ENCODE peak calls at places on chromosomes 6 and 20, in seven cellular contexts. G is HCT116, Q is GM23248, P is OCI-LY7, Y is MM.1S, A is SK-N-SH, R is neural progenitor cell. B is an unnamed sample.

GRCh38 chr20:44690781-44691423 is 24.3 kb upstream of the CCN5 start:
- DNase-seq in G (no peak), Q (peak), P (no peak), Y (no peak), A (no peak), R (no peak), B (no peak)

GRCh38 chr6:150729188-150729748 is 129.6 kb downstream of the PLEKHG1 start:
- DNase-seq in G (no peak), Q (no peak), P (no peak), Y (no peak), A (no peak), R (no peak), B (no peak)

GRCh38 chr6:14924126-14925024 is 321.5 kb upstream of the JARID2 start:
- DNase-seq in G (no peak), Q (peak), P (no peak), Y (no peak), A (no peak), R (peak), B (no peak)

GRCh38 chr20:56631990-56632327 is 2.9 kb downstream of the TFAP2C start:
- DNase-seq in G (no peak), Q (peak), P (no peak), Y (no peak), A (no peak), R (no peak), B (no peak)

GRCh38 chr20:5150226-5151076 is 23.6 kb downstream of the CDS2 start:
- DNase-seq in G (no peak), Q (peak), P (no peak), Y (no peak), A (no peak), R (no peak), B (peak)

GRCh38 chr6:84635081-84635745 is 129.2 kb downstream of the TBX18 start:
- DNase-seq in G (no peak), Q (peak), P (no peak), Y (no peak), A (no peak), R (no peak), B (no peak)

GRCh38 chr6:133983099-133983939 is 30.3 kb downstream of the TBPL1 start:
- DNase-seq in G (no peak), Q (no peak), P (no peak), Y (no peak), A (no peak), R (peak), B (peak)

GRCh38 chr6:606829-607379 is 50.0 kb downstream of the HUS1B start:
- DNase-seq in G (no peak), Q (no peak), P (no peak), Y (no peak), A (no peak), R (no peak), B (no peak)

GRCh38 chr6:165729307-165729936 is 66.4 kb upstream of the PDE10A start:
- DNase-seq in G (peak), Q (peak), P (peak), Y (peak), A (peak), R (peak), B (peak)

GRCh38 chr6:23415819-23416427 is 710.1 kb upstream of the NRSN1 start:
- DNase-seq in G (no peak), Q (no peak), P (no peak), Y (peak), A (no peak), R (no peak), B (no peak)

GRCh38 chr20:10060223-10060622 is 25.4 kb downstream of the ANKEF1 start:
- DNase-seq in G (no peak), Q (no peak), P (peak), Y (peak), A (peak), R (no peak), B (no peak)

GRCh38 chr6:130178692-130179091 is 44.1 kb downstream of the SAMD3 start:
- DNase-seq in G (peak), Q (peak), P (no peak), Y (no peak), A (no peak), R (no peak), B (peak)

GRCh38 chr20:39829255-39829654 is 859.8 kb downstream of the MAFB start:
- DNase-seq in G (no peak), Q (peak), P (no peak), Y (peak), A (no peak), R (peak), B (no peak)

GRCh38 chr20:57704245-57704644 is 5.6 kb downstream of the PMEPA1 start:
- DNase-seq in G (no peak), Q (no peak), P (no peak), Y (no peak), A (no peak), R (no peak), B (no peak)

GRCh38 chr20:14720251-14720650 is 382.8 kb upstream of the FLRT3 start:
- DNase-seq in G (no peak), Q (no peak), P (no peak), Y (no peak), A (no peak), R (no peak), B (peak)

GRCh38 chr6:138948028-138948427 is 40.0 kb downstream of the REPS1 start:
- DNase-seq in G (no peak), Q (no peak), P (no peak), Y (no peak), A (no peak), R (no peak), B (peak)

GRCh38 chr6:96116674-96117073 is 100.9 kb downstream of the FUT9 start:
- DNase-seq in G (no peak), Q (no peak), P (peak), Y (no peak), A (no peak), R (peak), B (no peak)

GRCh38 chr6:138036111-138036510 is 71.1 kb downstream of the PERP start:
- DNase-seq in G (peak), Q (no peak), P (no peak), Y (no peak), A (no peak), R (no peak), B (peak)

GRCh38 chr6:107786179-107786578 is 37.9 kb downstream of the SCML4 start:
- DNase-seq in G (no peak), Q (no peak), P (no peak), Y (no peak), A (no peak), R (no peak), B (no peak)

GRCh38 chr6:66664112-66664511 is 957.1 kb upstream of the EYS start:
- DNase-seq in G (no peak), Q (no peak), P (no peak), Y (no peak), A (no peak), R (no peak), B (no peak)

GRCh38 chr6:69487688-69488087 is 309.1 kb downstream of the LMBRD1 start:
- DNase-seq in G (no peak), Q (no peak), P (peak), Y (peak), A (no peak), R (peak), B (peak)
- TF ChIP-seq EZH2phosphoT487 in G (no peak), Q (no peak), P (no peak), Y (no peak), A (no peak), R (no peak), B (no peak)

GRCh38 chr20:47187450-47188195 is 168.9 kb downstream of the ZMYND8 start:
- DNase-seq in G (no peak), Q (no peak), P (no peak), Y (peak), A (no peak), R (no peak), B (no peak)

GRCh38 chr20:47191074-47191673 is 165.3 kb downstream of the ZMYND8 start:
- DNase-seq in G (no peak), Q (peak), P (no peak), Y (no peak), A (no peak), R (no peak), B (peak)

GRCh38 chr20:47189060-47189459 is 167.4 kb downstream of the ZMYND8 start:
- DNase-seq in G (no peak), Q (no peak), P (no peak), Y (no peak), A (no peak), R (no peak), B (no peak)

DNA sequence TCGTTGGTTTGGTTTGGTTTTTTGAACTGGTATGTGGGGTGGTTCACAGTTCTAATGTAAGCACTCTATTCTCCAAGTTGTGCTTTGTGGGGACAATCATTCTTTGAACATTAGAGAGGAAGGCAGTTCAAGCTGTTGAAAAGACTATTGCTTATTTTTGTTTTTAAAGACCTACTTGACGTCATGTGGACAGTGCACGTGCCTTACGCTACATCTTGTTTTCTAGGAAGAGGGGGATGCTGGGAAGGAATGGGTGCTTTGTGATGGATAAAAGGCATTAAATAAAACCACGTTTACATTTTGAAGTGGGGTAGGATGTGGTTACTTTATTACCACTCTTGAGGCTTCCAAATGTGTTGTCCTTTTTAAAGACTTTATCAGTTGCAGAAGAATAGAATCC is 168.0 kb downstream of the ZMYND8 start:
- DNase-seq in G (no peak), Q (no peak), P (no peak), Y (no peak), A (no peak), R (no peak), B (no peak)
- TF ChIP-seq EZH2phosphoT487 in G (no peak), Q (no peak), P (no peak), Y (no peak), A (no peak), R (no peak), B (no peak)

GRCh38 chr20:32636821-32637220 is 36.9 kb downstream of the C20orf203 start:
- DNase-seq in G (no peak), Q (no peak), P (no peak), Y (no peak), A (no peak), R (no peak), B (no peak)

GRCh38 chr20:32637311-32637710 is 36.4 kb downstream of the C20orf203 start:
- DNase-seq in G (no peak), Q (no peak), P (no peak), Y (no peak), A (no peak), R (no peak), B (no peak)

GRCh38 chr20:32637738-32638137 is 36.0 kb downstream of the C20orf203 start:
- DNase-seq in G (no peak), Q (no peak), P (no peak), Y (no peak), A (no peak), R (no peak), B (no peak)

GRCh38 chr20:32639284-32639683 is 34.5 kb downstream of the C20orf203 start:
- DNase-seq in G (no peak), Q (no peak), P (no peak), Y (no peak), A (no peak), R (no peak), B (no peak)

GRCh38 chr20:32638848-32639247 is 34.9 kb downstream of the C20orf203 start:
- DNase-seq in G (no peak), Q (peak), P (no peak), Y (no peak), A (peak), R (peak), B (no peak)
- TF ChIP-seq EZH2phosphoT487 in G (no peak), Q (no peak), P (no peak), Y (no peak), A (no peak), R (no peak), B (no peak)

DNA sequence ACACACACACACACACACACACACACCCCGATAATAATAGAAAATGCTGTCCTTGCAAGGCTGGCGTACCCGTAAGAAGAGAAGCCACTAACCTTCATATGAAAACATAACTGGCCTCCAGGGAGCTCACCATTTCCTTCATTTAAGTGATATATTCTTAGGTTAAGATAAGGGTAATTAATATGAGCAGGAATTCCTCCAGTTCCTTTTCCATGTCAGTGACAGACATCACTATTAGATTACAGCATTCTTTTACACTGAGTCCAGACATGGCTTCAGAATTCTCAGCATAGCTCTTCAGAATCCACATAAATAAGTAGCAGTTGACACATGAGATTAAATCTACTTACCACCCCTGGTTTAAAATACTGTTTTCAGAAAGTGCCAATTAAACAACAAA is 121.9 kb downstream of the SIM1 start:
- DNase-seq in G (no peak), Q (peak), P (no peak), Y (no peak), A (no peak), R (no peak), B (no peak)
- TF ChIP-seq EZH2phosphoT487 in G (no peak), Q (no peak), P (no peak), Y (no peak), A (no peak), R (no peak), B (no peak)

GRCh38 chr6:100724222-100724621 is 156.9 kb downstream of the ASCC3 start:
- DNase-seq in G (no peak), Q (no peak), P (no peak), Y (no peak), A (no peak), R (no peak), B (no peak)
- TF ChIP-seq EZH2phosphoT487 in G (no peak), Q (no peak), P (no peak), Y (no peak), A (no peak), R (no peak), B (no peak)

DNA sequence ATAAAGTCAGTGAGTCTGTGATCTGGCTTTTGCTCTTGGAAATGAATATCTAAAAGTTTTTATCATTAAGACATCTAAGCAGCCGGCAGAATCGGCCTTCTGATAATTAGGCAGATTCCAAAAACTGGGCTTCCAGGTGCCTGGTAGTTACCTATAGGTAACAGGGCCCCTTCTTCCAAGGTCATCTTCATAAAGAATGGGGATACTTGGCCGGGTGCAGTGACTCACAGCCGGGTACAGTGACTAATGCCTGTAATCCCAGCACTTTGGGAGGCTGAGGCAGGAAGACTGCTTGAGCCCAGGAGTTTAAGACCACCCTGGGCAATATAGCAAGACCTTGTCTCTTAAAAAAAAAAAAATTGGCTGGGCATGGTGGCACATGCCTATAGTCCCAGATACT is 12.9 kb upstream of the RBL1 start:
- DNase-seq in G (no peak), Q (peak), P (no peak), Y (no peak), A (no peak), R (no peak), B (peak)
- TF ChIP-seq EZH2phosphoT487 in G (no peak), Q (no peak), P (no peak), Y (no peak), A (no peak), R (no peak), B (no peak)

GRCh38 chr6:169846286-169847056 is 95.0 kb downstream of the ERMARD start:
- DNase-seq in G (no peak), Q (no peak), P (no peak), Y (no peak), A (no peak), R (no peak), B (no peak)

GRCh38 chr6:169848946-169849345 is 97.5 kb downstream of the ERMARD start:
- DNase-seq in G (no peak), Q (no peak), P (no peak), Y (no peak), A (no peak), R (no peak), B (no peak)

GRCh38 chr6:169847141-169847674 is 95.8 kb downstream of the ERMARD start:
- DNase-seq in G (no peak), Q (no peak), P (no peak), Y (no peak), A (no peak), R (no peak), B (no peak)

GRCh38 chr6:169849396-169849795 is 98.0 kb downstream of the ERMARD start:
- DNase-seq in G (no peak), Q (no peak), P (no peak), Y (no peak), A (no peak), R (no peak), B (no peak)

GRCh38 chr6:169847773-169848380 is 96.5 kb downstream of the ERMARD start:
- DNase-seq in G (no peak), Q (peak), P (no peak), Y (no peak), A (no peak), R (no peak), B (peak)
- TF ChIP-seq EZH2phosphoT487 in G (no peak), Q (no peak), P (no peak), Y (no peak), A (no peak), R (no peak), B (no peak)